ENCODE peak calls at places on chromosomes 11 and 22, in seven cellular contexts. One of them, this sample, is unnamed. For H3K9me3, the result is how much of the 10 kb centered on the place peaks cover.

GRCh38 chr22:36612458-36612857 is 83.5 kb upstream of the EIF3D start:
- DNase-seq in K562: no peak
- DNase-seq in CD8-positive, alpha-beta memory T cell: no peak
- DNase-seq in astrocyte: peak
- DNase-seq in CD4-positive, alpha-beta T cell: no peak
- DNase-seq in colonic mucosa: no peak
- DNase-seq in lower lobe of right lung: no peak
- DNase-seq in this sample: no peak

GRCh38 chr11:130785376-130786110 is 130.7 kb downstream of the SNX19 start:
- DNase-seq in K562: peak
- DNase-seq in lower lobe of right lung: no peak
- DNase-seq in CD8-positive, alpha-beta memory T cell: no peak
- DNase-seq in astrocyte: peak
- DNase-seq in colonic mucosa: no peak
- DNase-seq in CD4-positive, alpha-beta T cell: no peak
- DNase-seq in this sample: no peak

GRCh38 chr11:32962016-32962415 is 53.7 kb upstream of the DEPDC7 start:
- DNase-seq in CD8-positive, alpha-beta memory T cell: no peak
- DNase-seq in astrocyte: peak
- DNase-seq in CD4-positive, alpha-beta T cell: no peak
- DNase-seq in lower lobe of right lung: no peak
- DNase-seq in K562: no peak
- DNase-seq in colonic mucosa: no peak
- DNase-seq in this sample: no peak

GRCh38 chr11:103929168-103929903 is 107.1 kb upstream of the DDI1 start:
- DNase-seq in astrocyte: no peak
- DNase-seq in CD4-positive, alpha-beta T cell: no peak
- DNase-seq in colonic mucosa: no peak
- DNase-seq in K562: no peak
- DNase-seq in lower lobe of right lung: no peak
- DNase-seq in CD8-positive, alpha-beta memory T cell: no peak
- DNase-seq in this sample: no peak

GRCh38 chr11:134679592-134679991 is 267.6 kb upstream of the B3GAT1 start:
- DNase-seq in lower lobe of right lung: no peak
- DNase-seq in CD8-positive, alpha-beta memory T cell: no peak
- DNase-seq in astrocyte: no peak
- DNase-seq in K562: no peak
- DNase-seq in CD4-positive, alpha-beta T cell: no peak
- DNase-seq in colonic mucosa: no peak
- DNase-seq in this sample: no peak

GRCh38 chr22:45620707-45621106 is 50.9 kb upstream of the ATXN10 start:
- DNase-seq in CD4-positive, alpha-beta T cell: no peak
- DNase-seq in colonic mucosa: no peak
- DNase-seq in K562: no peak
- DNase-seq in lower lobe of right lung: no peak
- DNase-seq in astrocyte: no peak
- DNase-seq in CD8-positive, alpha-beta memory T cell: no peak
- DNase-seq in this sample: no peak

GRCh38 chr11:85823816-85824215 is 12.9 kb upstream of the SYTL2 start:
- DNase-seq in lower lobe of right lung: no peak
- DNase-seq in astrocyte: no peak
- DNase-seq in CD4-positive, alpha-beta T cell: peak
- DNase-seq in colonic mucosa: no peak
- DNase-seq in CD8-positive, alpha-beta memory T cell: peak
- DNase-seq in K562: no peak
- DNase-seq in this sample: no peak

GRCh38 chr11:3000032-3000961 is 8.2 kb upstream of the NAP1L4 start:
- DNase-seq in K562: no peak
- DNase-seq in CD8-positive, alpha-beta memory T cell: no peak
- DNase-seq in CD4-positive, alpha-beta T cell: no peak
- DNase-seq in colonic mucosa: no peak
- DNase-seq in astrocyte: peak
- DNase-seq in lower lobe of right lung: peak
- DNase-seq in this sample: peak

GRCh38 chr22:17861909-17862308 is 87.6 kb upstream of the BID start:
- DNase-seq in K562: no peak
- DNase-seq in lower lobe of right lung: no peak
- DNase-seq in CD8-positive, alpha-beta memory T cell: no peak
- DNase-seq in colonic mucosa: no peak
- DNase-seq in CD4-positive, alpha-beta T cell: no peak
- DNase-seq in astrocyte: no peak
- DNase-seq in this sample: no peak

GRCh38 chr11:518463-519202 is 11.6 kb upstream of the RNH1 start:
- DNase-seq in lower lobe of right lung: peak
- DNase-seq in K562: peak
- DNase-seq in CD8-positive, alpha-beta memory T cell: peak
- DNase-seq in CD4-positive, alpha-beta T cell: peak
- DNase-seq in astrocyte: peak
- DNase-seq in colonic mucosa: peak
- DNase-seq in this sample: peak

GRCh38 chr11:15159085-15159484 is 44.4 kb downstream of the INSC start:
- DNase-seq in lower lobe of right lung: no peak
- DNase-seq in K562: peak
- DNase-seq in CD8-positive, alpha-beta memory T cell: no peak
- DNase-seq in astrocyte: no peak
- DNase-seq in colonic mucosa: peak
- DNase-seq in CD4-positive, alpha-beta T cell: no peak
- DNase-seq in this sample: no peak

GRCh38 chr11:71532016-71532610 is 5.0 kb downstream of the KRTAP5-7 start:
- DNase-seq in CD8-positive, alpha-beta memory T cell: no peak
- DNase-seq in astrocyte: no peak
- DNase-seq in lower lobe of right lung: no peak
- DNase-seq in K562: no peak
- DNase-seq in colonic mucosa: no peak
- DNase-seq in CD4-positive, alpha-beta T cell: no peak
- DNase-seq in this sample: no peak

GRCh38 chr11:88827018-88827676 is 238.6 kb downstream of the GRM5 start:
- DNase-seq in CD8-positive, alpha-beta memory T cell: no peak
- DNase-seq in colonic mucosa: no peak
- DNase-seq in lower lobe of right lung: no peak
- DNase-seq in K562: no peak
- DNase-seq in astrocyte: no peak
- DNase-seq in CD4-positive, alpha-beta T cell: no peak
- DNase-seq in this sample: no peak

GRCh38 chr11:102111011-102111786 is 952 bp downstream of the YAP1 start:
- DNase-seq in K562: no peak
- DNase-seq in lower lobe of right lung: peak
- DNase-seq in CD8-positive, alpha-beta memory T cell: no peak
- DNase-seq in astrocyte: peak
- DNase-seq in colonic mucosa: peak
- DNase-seq in CD4-positive, alpha-beta T cell: no peak
- DNase-seq in this sample: peak

GRCh38 chr11:2213384-2213842 is 41.8 kb upstream of the TH start:
- DNase-seq in CD4-positive, alpha-beta T cell: peak
- DNase-seq in lower lobe of right lung: peak
- DNase-seq in CD8-positive, alpha-beta memory T cell: no peak
- DNase-seq in K562: peak
- DNase-seq in astrocyte: no peak
- DNase-seq in colonic mucosa: peak
- DNase-seq in this sample: peak

DNA sequence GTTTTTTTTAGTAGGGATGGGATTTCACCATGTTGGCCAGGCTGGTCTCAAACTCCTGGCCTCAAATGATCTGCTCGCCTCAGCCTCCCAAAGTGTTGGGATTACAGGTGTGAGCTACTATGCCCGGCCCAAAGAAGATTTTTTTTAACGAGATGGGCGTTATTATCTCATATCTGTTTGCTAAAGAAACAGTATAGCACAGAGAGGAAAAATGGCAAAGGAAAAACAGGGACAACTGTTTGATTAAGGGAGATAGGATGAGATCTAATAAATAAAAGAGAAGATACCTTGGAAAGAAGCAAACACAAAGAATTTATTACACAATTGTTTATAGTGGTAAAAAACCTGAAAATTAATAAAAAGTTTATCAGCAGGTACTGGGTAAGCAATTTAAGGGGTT is 10.4 kb upstream of the CEP295 start:
- DNase-seq in K562: no peak
- DNase-seq in lower lobe of right lung: no peak
- DNase-seq in colonic mucosa: no peak
- DNase-seq in CD8-positive, alpha-beta memory T cell: no peak
- DNase-seq in astrocyte: no peak
- DNase-seq in CD4-positive, alpha-beta T cell: no peak
- DNase-seq in this sample: no peak
- H3K9me3 ChIP-seq in K562: under half
- H3K9me3 ChIP-seq in lower lobe of right lung: under half
- H3K9me3 ChIP-seq in colonic mucosa: under half
- H3K9me3 ChIP-seq in CD8-positive, alpha-beta memory T cell: under half
- H3K9me3 ChIP-seq in astrocyte: under half
- H3K9me3 ChIP-seq in CD4-positive, alpha-beta T cell: under half
- H3K9me3 ChIP-seq in this sample: under half

GRCh38 chr11:31808268-31808667 is 2.9 kb downstream of the PAX6 start:
- DNase-seq in K562: no peak
- DNase-seq in astrocyte: no peak
- DNase-seq in CD4-positive, alpha-beta T cell: no peak
- DNase-seq in lower lobe of right lung: no peak
- DNase-seq in CD8-positive, alpha-beta memory T cell: no peak
- DNase-seq in colonic mucosa: no peak
- DNase-seq in this sample: no peak
- H3K9me3 ChIP-seq in K562: under half
- H3K9me3 ChIP-seq in astrocyte: under half
- H3K9me3 ChIP-seq in CD4-positive, alpha-beta T cell: under half
- H3K9me3 ChIP-seq in lower lobe of right lung: under half
- H3K9me3 ChIP-seq in CD8-positive, alpha-beta memory T cell: under half
- H3K9me3 ChIP-seq in colonic mucosa: under half
- H3K9me3 ChIP-seq in this sample: under half

GRCh38 chr22:47367107-47367690 is 604.7 kb downstream of the TBC1D22A start:
- DNase-seq in colonic mucosa: peak
- DNase-seq in CD4-positive, alpha-beta T cell: no peak
- DNase-seq in lower lobe of right lung: no peak
- DNase-seq in astrocyte: no peak
- DNase-seq in K562: no peak
- DNase-seq in CD8-positive, alpha-beta memory T cell: no peak
- DNase-seq in this sample: no peak
- H3K9me3 ChIP-seq in colonic mucosa: under half
- H3K9me3 ChIP-seq in CD4-positive, alpha-beta T cell: under half
- H3K9me3 ChIP-seq in lower lobe of right lung: under half
- H3K9me3 ChIP-seq in astrocyte: under half
- H3K9me3 ChIP-seq in K562: under half
- H3K9me3 ChIP-seq in CD8-positive, alpha-beta memory T cell: under half
- H3K9me3 ChIP-seq in this sample: under half

GRCh38 chr11:76770642-76771445 is 12.3 kb upstream of the TSKU start:
- DNase-seq in lower lobe of right lung: no peak
- DNase-seq in colonic mucosa: peak
- DNase-seq in CD8-positive, alpha-beta memory T cell: no peak
- DNase-seq in K562: no peak
- DNase-seq in astrocyte: peak
- DNase-seq in CD4-positive, alpha-beta T cell: no peak
- DNase-seq in this sample: no peak

GRCh38 chr11:76771446-76772099 is 11.6 kb upstream of the TSKU start:
- DNase-seq in colonic mucosa: no peak
- DNase-seq in lower lobe of right lung: no peak
- DNase-seq in CD8-positive, alpha-beta memory T cell: no peak
- DNase-seq in K562: no peak
- DNase-seq in astrocyte: no peak
- DNase-seq in CD4-positive, alpha-beta T cell: no peak
- DNase-seq in this sample: no peak

GRCh38 chr11:76772783-76773106 is 10.4 kb upstream of the TSKU start:
- DNase-seq in lower lobe of right lung: no peak
- DNase-seq in K562: no peak
- DNase-seq in colonic mucosa: no peak
- DNase-seq in CD8-positive, alpha-beta memory T cell: no peak
- DNase-seq in astrocyte: no peak
- DNase-seq in CD4-positive, alpha-beta T cell: no peak
- DNase-seq in this sample: no peak

GRCh38 chr11:76773921-76774361 is 9.2 kb upstream of the TSKU start:
- DNase-seq in lower lobe of right lung: no peak
- DNase-seq in K562: no peak
- DNase-seq in astrocyte: no peak
- DNase-seq in CD8-positive, alpha-beta memory T cell: no peak
- DNase-seq in CD4-positive, alpha-beta T cell: no peak
- DNase-seq in colonic mucosa: no peak
- DNase-seq in this sample: no peak

GRCh38 chr11:76772100-76772782 is 10.9 kb upstream of the TSKU start:
- DNase-seq in K562: no peak
- DNase-seq in astrocyte: no peak
- DNase-seq in lower lobe of right lung: no peak
- DNase-seq in colonic mucosa: no peak
- DNase-seq in CD8-positive, alpha-beta memory T cell: no peak
- DNase-seq in CD4-positive, alpha-beta T cell: no peak
- DNase-seq in this sample: no peak
- H3K9me3 ChIP-seq in K562: under half
- H3K9me3 ChIP-seq in astrocyte: under half
- H3K9me3 ChIP-seq in lower lobe of right lung: under half
- H3K9me3 ChIP-seq in colonic mucosa: under half
- H3K9me3 ChIP-seq in CD8-positive, alpha-beta memory T cell: under half
- H3K9me3 ChIP-seq in CD4-positive, alpha-beta T cell: under half
- H3K9me3 ChIP-seq in this sample: under half

GRCh38 chr11:123286761-123287160 is 91.7 kb upstream of the CLMP start:
- DNase-seq in lower lobe of right lung: no peak
- DNase-seq in colonic mucosa: no peak
- DNase-seq in astrocyte: no peak
- DNase-seq in CD8-positive, alpha-beta memory T cell: no peak
- DNase-seq in CD4-positive, alpha-beta T cell: no peak
- DNase-seq in K562: no peak
- DNase-seq in this sample: no peak

GRCh38 chr11:123286255-123286654 is 91.2 kb upstream of the CLMP start:
- DNase-seq in CD4-positive, alpha-beta T cell: no peak
- DNase-seq in CD8-positive, alpha-beta memory T cell: no peak
- DNase-seq in astrocyte: no peak
- DNase-seq in lower lobe of right lung: no peak
- DNase-seq in K562: no peak
- DNase-seq in colonic mucosa: no peak
- DNase-seq in this sample: no peak

GRCh38 chr11:123284454-123284853 is 89.4 kb upstream of the CLMP start:
- DNase-seq in CD4-positive, alpha-beta T cell: no peak
- DNase-seq in colonic mucosa: no peak
- DNase-seq in K562: no peak
- DNase-seq in CD8-positive, alpha-beta memory T cell: no peak
- DNase-seq in astrocyte: no peak
- DNase-seq in lower lobe of right lung: no peak
- DNase-seq in this sample: no peak
- H3K9me3 ChIP-seq in CD4-positive, alpha-beta T cell: under half
- H3K9me3 ChIP-seq in colonic mucosa: under half
- H3K9me3 ChIP-seq in K562: under half
- H3K9me3 ChIP-seq in CD8-positive, alpha-beta memory T cell: under half
- H3K9me3 ChIP-seq in astrocyte: under half
- H3K9me3 ChIP-seq in lower lobe of right lung: under half
- H3K9me3 ChIP-seq in this sample: under half

GRCh38 chr22:48342016-48342415 is 1485.7 kb downstream of the BRD1 start:
- DNase-seq in lower lobe of right lung: peak
- DNase-seq in CD8-positive, alpha-beta memory T cell: no peak
- DNase-seq in CD4-positive, alpha-beta T cell: no peak
- DNase-seq in astrocyte: no peak
- DNase-seq in K562: no peak
- DNase-seq in colonic mucosa: no peak
- DNase-seq in this sample: peak

GRCh38 chr22:48342732-48343131 is 1484.9 kb downstream of the BRD1 start:
- DNase-seq in CD8-positive, alpha-beta memory T cell: no peak
- DNase-seq in colonic mucosa: no peak
- DNase-seq in K562: no peak
- DNase-seq in lower lobe of right lung: no peak
- DNase-seq in astrocyte: no peak
- DNase-seq in CD4-positive, alpha-beta T cell: no peak
- DNase-seq in this sample: peak

GRCh38 chr22:48345631-48346030 is 1482.0 kb downstream of the BRD1 start:
- DNase-seq in lower lobe of right lung: no peak
- DNase-seq in K562: no peak
- DNase-seq in CD8-positive, alpha-beta memory T cell: no peak
- DNase-seq in colonic mucosa: no peak
- DNase-seq in astrocyte: no peak
- DNase-seq in CD4-positive, alpha-beta T cell: no peak
- DNase-seq in this sample: peak

GRCh38 chr22:48340727-48341709 is 1486.7 kb downstream of the BRD1 start:
- DNase-seq in CD8-positive, alpha-beta memory T cell: no peak
- DNase-seq in colonic mucosa: no peak
- DNase-seq in lower lobe of right lung: peak
- DNase-seq in K562: no peak
- DNase-seq in astrocyte: no peak
- DNase-seq in CD4-positive, alpha-beta T cell: no peak
- DNase-seq in this sample: peak

GRCh38 chr22:48343461-48343860 is 1484.2 kb downstream of the BRD1 start:
- DNase-seq in lower lobe of right lung: no peak
- DNase-seq in CD4-positive, alpha-beta T cell: no peak
- DNase-seq in astrocyte: no peak
- DNase-seq in colonic mucosa: no peak
- DNase-seq in K562: no peak
- DNase-seq in CD8-positive, alpha-beta memory T cell: no peak
- DNase-seq in this sample: no peak
- H3K9me3 ChIP-seq in lower lobe of right lung: under half
- H3K9me3 ChIP-seq in CD4-positive, alpha-beta T cell: under half
- H3K9me3 ChIP-seq in astrocyte: under half
- H3K9me3 ChIP-seq in colonic mucosa: under half
- H3K9me3 ChIP-seq in K562: under half
- H3K9me3 ChIP-seq in CD8-positive, alpha-beta memory T cell: under half
- H3K9me3 ChIP-seq in this sample: under half